ENCODE peak calls at places on chromosome 9, in five cellular contexts. G, T, W, I and K are unnamed samples.

GRCh38 chr9:84278131-84278530 is 62.4 kb downstream of the SLC28A3 start:
- DNase-seq in I (peak), T (no peak), W (no peak), G (peak), K (peak)

GRCh38 chr9:137672907-137673791 is 54.3 kb downstream of the EHMT1 start:
- DNase-seq in I (peak), G (peak), W (peak), T (peak), K (peak)

GRCh38 chr9:105302728-105303127 is 58.3 kb downstream of the SLC44A1 start:
- DNase-seq in I (no peak), G (no peak), W (no peak), T (no peak), K (no peak)

GRCh38 chr9:14205463-14205862 is 108.5 kb downstream of the NFIB start:
- DNase-seq in I (peak), G (peak), W (peak), T (no peak), K (peak)

GRCh38 chr9:6049798-6050197 is 34.4 kb upstream of the RANBP6 start:
- DNase-seq in I (peak), W (peak), T (peak), G (no peak), K (no peak)

GRCh38 chr9:3433754-3434153 is 92.0 kb downstream of the RFX3 start:
- DNase-seq in G (no peak), I (no peak), T (no peak), W (no peak), K (no peak)

GRCh38 chr9:78026947-78027346 is 4.7 kb downstream of the GNAQ start:
- DNase-seq in W (no peak), T (no peak), G (no peak), I (peak), K (no peak)

GRCh38 chr9:129609486-129610192 is 11.3 kb downstream of the C9orf50 start:
- DNase-seq in T (no peak), G (no peak), W (peak), I (peak), K (no peak)

GRCh38 chr9:116223926-116224325 is 70.3 kb downstream of the PAPPA start:
- DNase-seq in G (peak), I (no peak), T (no peak), W (no peak), K (no peak)

GRCh38 chr9:91008568-91008967 is 206.9 kb downstream of the SYK start:
- DNase-seq in T (no peak), G (no peak), I (no peak), W (no peak), K (no peak)

GRCh38 chr9:123828449-123828848 is 101.5 kb downstream of the DENND1A start:
- DNase-seq in T (no peak), I (no peak), W (peak), G (no peak), K (no peak)

GRCh38 chr9:95327239-95327865 is 9.8 kb upstream of the FANCC start:
- DNase-seq in W (peak), G (no peak), T (no peak), I (no peak), K (no peak)

GRCh38 chr9:127763918-127764384 is 14.5 kb downstream of the SH2D3C start:
- DNase-seq in W (peak), I (peak), T (peak), G (no peak), K (no peak)

GRCh38 chr9:13575558-13575957 is 296.1 kb upstream of the MPDZ start:
- DNase-seq in T (no peak), W (no peak), I (no peak), G (no peak), K (no peak)

GRCh38 chr9:137605146-137606004 is at the start of gene ARRDC1:
- DNase-seq in I (peak), T (peak), W (peak), G (peak), K (peak)

GRCh38 chr9:130805510-130806387 is 29.3 kb upstream of the ABL1 start:
- DNase-seq in T (no peak), W (no peak), I (peak), G (no peak), K (no peak)

GRCh38 chr9:124008855-124009834 is 2.4 kb upstream of the LHX2 start:
- DNase-seq in I (no peak), W (no peak), T (no peak), G (no peak), K (no peak)

GRCh38 chr9:83620841-83621636 is 1.9 kb upstream of the IDNK start:
- DNase-seq in I (peak), W (peak), G (peak), T (peak), K (peak)

GRCh38 chr9:110257097-110257955 is 1.0 kb upstream of the TXN start:
- DNase-seq in I (peak), T (peak), G (peak), W (no peak), K (no peak)

GRCh38 chr9:132879443-132880310 is 979 bp downstream of the SPACA9 start:
- DNase-seq in G (no peak), T (no peak), W (no peak), I (no peak), K (no peak)

GRCh38 chr9:110141118-110141797 is 66.7 kb downstream of the C9orf152 start:
- DNase-seq in I (peak), T (no peak), W (peak), G (peak), K (peak)

GRCh38 chr9:137390553-137391410 is 32.2 kb downstream of the EXD3 start:
- DNase-seq in G (no peak), W (no peak), T (no peak), I (no peak), K (no peak)

GRCh38 chr9:95316794-95317118 is 753 bp downstream of the FANCC start:
- DNase-seq in I (peak), W (peak), G (peak), T (peak), K (peak)

GRCh38 chr9:116115731-116116353 is 37.7 kb upstream of the PAPPA start:
- DNase-seq in T (no peak), W (no peak), G (no peak), I (peak), K (no peak)